ENCODE peak calls at places on chromosomes 11 and 22, in six cellular contexts. One of them, this sample, is unnamed.

GRCh38 chr22:30420401-30421178 is 5.0 kb upstream of the MTFP1 start:
- DNase-seq in cardiac muscle cell: peak; percentile 88
- DNase-seq in AG09309: peak; percentile 59
- DNase-seq in cardiac fibroblast: peak; percentile 89
- DNase-seq in heart right ventricle: no peak
- DNase-seq in lower leg skin: no peak
- DNase-seq in this sample: peak; percentile 93

GRCh38 chr22:37267128-37267587 is 15.2 kb upstream of the CYTH4 start:
- DNase-seq in cardiac muscle cell: peak; percentile 51
- DNase-seq in AG09309: no peak
- DNase-seq in cardiac fibroblast: peak; percentile 49
- DNase-seq in heart right ventricle: peak; percentile 53
- DNase-seq in lower leg skin: no peak
- DNase-seq in this sample: peak; percentile 30

GRCh38 chr11:3121931-3122774 is 43.0 kb downstream of the OSBPL5 start:
- DNase-seq in cardiac muscle cell: no peak
- DNase-seq in AG09309: no peak
- DNase-seq in cardiac fibroblast: no peak
- DNase-seq in heart right ventricle: peak; percentile 15
- DNase-seq in lower leg skin: peak; percentile 84
- DNase-seq in this sample: no peak

GRCh38 chr11:9748361-9748970 is 84.6 kb downstream of the SWAP70 start:
- DNase-seq in cardiac muscle cell: peak; percentile 86
- DNase-seq in AG09309: no peak
- DNase-seq in cardiac fibroblast: peak; percentile 88
- DNase-seq in heart right ventricle: no peak
- DNase-seq in lower leg skin: no peak
- DNase-seq in this sample: peak; percentile 85

GRCh38 chr11:128524172-128524571 is 63.2 kb downstream of the ETS1 start:
- DNase-seq in cardiac muscle cell: peak; percentile 65
- DNase-seq in AG09309: no peak
- DNase-seq in cardiac fibroblast: peak; percentile 51
- DNase-seq in heart right ventricle: no peak
- DNase-seq in lower leg skin: no peak
- DNase-seq in this sample: no peak

GRCh38 chr22:39563571-39564428 is 6.8 kb upstream of the CACNA1I start:
- DNase-seq in cardiac muscle cell: no peak
- DNase-seq in AG09309: no peak
- DNase-seq in cardiac fibroblast: no peak
- DNase-seq in heart right ventricle: no peak
- DNase-seq in lower leg skin: no peak
- DNase-seq in this sample: no peak

GRCh38 chr11:31714840-31715239 is 96.3 kb downstream of the PAX6 start:
- DNase-seq in cardiac muscle cell: no peak
- DNase-seq in AG09309: no peak
- DNase-seq in cardiac fibroblast: no peak
- DNase-seq in heart right ventricle: no peak
- DNase-seq in lower leg skin: no peak
- DNase-seq in this sample: no peak

GRCh38 chr22:39185601-39186012 is 33.1 kb upstream of the CBX7 start:
- DNase-seq in cardiac muscle cell: peak; percentile 86
- DNase-seq in AG09309: no peak
- DNase-seq in cardiac fibroblast: peak; percentile 93
- DNase-seq in heart right ventricle: peak; percentile 80
- DNase-seq in lower leg skin: peak; percentile 91
- DNase-seq in this sample: peak; percentile 84

GRCh38 chr22:50483977-50484853 is 2.4 kb upstream of the MIOX start:
- DNase-seq in cardiac muscle cell: no peak
- DNase-seq in AG09309: no peak
- DNase-seq in cardiac fibroblast: no peak
- DNase-seq in heart right ventricle: no peak
- DNase-seq in lower leg skin: no peak
- DNase-seq in this sample: no peak

GRCh38 chr11:83921447-83922192 is 635.5 kb upstream of the CCDC90B start:
- DNase-seq in cardiac muscle cell: no peak
- DNase-seq in AG09309: no peak
- DNase-seq in cardiac fibroblast: no peak
- DNase-seq in heart right ventricle: no peak
- DNase-seq in lower leg skin: no peak
- DNase-seq in this sample: no peak

GRCh38 chr22:38827510-38827909 is 16.3 kb downstream of the NPTXR start:
- DNase-seq in cardiac muscle cell: no peak
- DNase-seq in AG09309: no peak
- DNase-seq in cardiac fibroblast: no peak
- DNase-seq in heart right ventricle: no peak
- DNase-seq in lower leg skin: no peak
- DNase-seq in this sample: no peak

GRCh38 chr11:87076260-87076783 is 38.6 kb downstream of the TMEM135 start:
- DNase-seq in cardiac muscle cell: no peak
- DNase-seq in AG09309: no peak
- DNase-seq in cardiac fibroblast: no peak
- DNase-seq in heart right ventricle: no peak
- DNase-seq in lower leg skin: no peak
- DNase-seq in this sample: no peak

GRCh38 chr11:111629499-111629898 is 27.2 kb downstream of the SIK2 start:
- DNase-seq in cardiac muscle cell: no peak
- DNase-seq in AG09309: no peak
- DNase-seq in cardiac fibroblast: no peak
- DNase-seq in heart right ventricle: no peak
- DNase-seq in lower leg skin: no peak
- DNase-seq in this sample: no peak

GRCh38 chr11:18791175-18792065 is at the start of gene PTPN5:
- DNase-seq in cardiac muscle cell: peak; percentile 13
- DNase-seq in AG09309: no peak
- DNase-seq in cardiac fibroblast: no peak
- DNase-seq in heart right ventricle: no peak
- DNase-seq in lower leg skin: no peak
- DNase-seq in this sample: no peak

GRCh38 chr11:1572200-1573076 is at the start of gene DUSP8:
- DNase-seq in cardiac muscle cell: peak; percentile 84
- DNase-seq in AG09309: no peak
- DNase-seq in cardiac fibroblast: peak; percentile 80
- DNase-seq in heart right ventricle: peak; percentile 95
- DNase-seq in lower leg skin: peak; percentile 98
- DNase-seq in this sample: peak; percentile 69

GRCh38 chr11:1570531-1570895 is 1.6 kb downstream of the DUSP8 start:
- DNase-seq in cardiac muscle cell: no peak
- DNase-seq in AG09309: no peak
- DNase-seq in cardiac fibroblast: no peak
- DNase-seq in heart right ventricle: no peak
- DNase-seq in lower leg skin: no peak
- DNase-seq in this sample: no peak

GRCh38 chr11:1573077-1573846 is 1.2 kb upstream of the DUSP8 start:
- DNase-seq in cardiac muscle cell: no peak
- DNase-seq in AG09309: no peak
- DNase-seq in cardiac fibroblast: no peak
- DNase-seq in heart right ventricle: no peak
- DNase-seq in lower leg skin: no peak
- DNase-seq in this sample: no peak

GRCh38 chr11:1570896-1571759 is 943 bp downstream of the DUSP8 start:
- DNase-seq in cardiac muscle cell: no peak
- DNase-seq in AG09309: no peak
- DNase-seq in cardiac fibroblast: no peak
- DNase-seq in heart right ventricle: no peak
- DNase-seq in lower leg skin: no peak
- DNase-seq in this sample: no peak

GRCh38 chr11:1571760-1572199 is 291 bp downstream of the DUSP8 start:
- DNase-seq in cardiac muscle cell: no peak
- DNase-seq in AG09309: no peak
- DNase-seq in cardiac fibroblast: no peak
- DNase-seq in heart right ventricle: no peak
- DNase-seq in lower leg skin: no peak
- DNase-seq in this sample: no peak
- H3K4me3 ChIP-seq in cardiac muscle cell: peak overlapping the region; percentile 11
- H3K4me3 ChIP-seq in AG09309: no peak overlapping the region
- H3K4me3 ChIP-seq in cardiac fibroblast: peak overlapping the region; percentile 50
- H3K4me3 ChIP-seq in heart right ventricle: peak overlapping the region; percentile 64
- H3K4me3 ChIP-seq in lower leg skin: no peak overlapping the region
- H3K4me3 ChIP-seq in this sample: peak overlapping the region; percentile 35

DNA sequence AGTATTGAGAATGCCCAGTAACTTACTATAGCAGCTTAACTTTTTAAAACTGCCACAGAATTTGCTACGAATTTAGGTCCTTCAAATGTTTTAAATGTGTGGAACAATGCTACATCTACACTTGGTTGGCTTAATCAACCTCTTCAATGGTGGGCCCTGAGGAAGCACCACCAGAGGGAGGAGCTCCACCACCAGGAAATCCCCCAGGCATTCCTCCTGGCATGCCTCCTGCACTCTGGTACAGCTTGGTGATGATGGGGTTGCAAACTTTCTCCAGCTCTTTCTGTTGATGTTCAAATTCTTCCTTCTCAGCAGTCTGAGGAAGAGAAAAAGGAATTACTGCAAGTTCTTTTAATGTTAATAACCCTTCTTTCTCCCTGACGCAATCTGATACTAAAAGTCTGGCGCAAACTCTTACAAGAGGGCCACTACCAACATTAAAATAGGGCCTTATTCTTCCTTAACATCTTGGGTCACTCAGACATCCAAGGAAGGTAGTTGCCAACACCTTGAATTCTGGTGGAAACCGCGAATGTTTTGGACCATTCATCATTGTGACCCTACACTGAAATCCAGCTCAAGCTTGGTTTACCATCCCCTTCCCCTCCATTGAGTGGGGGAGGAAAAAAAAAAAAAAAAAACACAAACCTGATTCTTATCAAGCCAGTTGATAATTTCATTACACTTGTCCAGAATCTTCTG is 4.2 kb downstream of the HSPA8 start:
- DNase-seq in cardiac muscle cell: no peak
- DNase-seq in AG09309: no peak
- DNase-seq in cardiac fibroblast: no peak
- DNase-seq in heart right ventricle: no peak
- DNase-seq in lower leg skin: no peak
- DNase-seq in this sample: no peak
- TF ChIP-seq CTCF in cardiac muscle cell: no peak
- TF ChIP-seq CTCF in AG09309: no peak
- TF ChIP-seq CTCF in cardiac fibroblast: peak; percentile 10
- TF ChIP-seq CTCF in heart right ventricle: no peak
- TF ChIP-seq CTCF in lower leg skin: no peak
- TF ChIP-seq CTCF in this sample: no peak

GRCh38 chr22:17777717-17778044 is 3.4 kb upstream of the BID start:
- DNase-seq in cardiac muscle cell: no peak
- DNase-seq in AG09309: no peak
- DNase-seq in cardiac fibroblast: no peak
- DNase-seq in heart right ventricle: no peak
- DNase-seq in lower leg skin: no peak
- DNase-seq in this sample: no peak
- H3K4me3 ChIP-seq in cardiac muscle cell: no peak overlapping the region
- H3K4me3 ChIP-seq in AG09309: no peak overlapping the region
- H3K4me3 ChIP-seq in cardiac fibroblast: no peak overlapping the region
- H3K4me3 ChIP-seq in heart right ventricle: peak overlapping the region; percentile 63
- H3K4me3 ChIP-seq in lower leg skin: no peak overlapping the region
- H3K4me3 ChIP-seq in this sample: no peak overlapping the region

GRCh38 chr11:8087185-8087584 is 6.2 kb downstream of the TUB start:
- DNase-seq in cardiac muscle cell: no peak
- DNase-seq in AG09309: no peak
- DNase-seq in cardiac fibroblast: no peak
- DNase-seq in heart right ventricle: no peak
- DNase-seq in lower leg skin: no peak
- DNase-seq in this sample: no peak
- TF ChIP-seq CTCF in cardiac muscle cell: peak; percentile 21
- TF ChIP-seq CTCF in AG09309: peak; percentile 26
- TF ChIP-seq CTCF in cardiac fibroblast: peak; percentile 29
- TF ChIP-seq CTCF in heart right ventricle: no peak
- TF ChIP-seq CTCF in lower leg skin: no peak
- TF ChIP-seq CTCF in this sample: peak; percentile 15